ENCODE peak calls at places on chromosomes 6 and 20, in five cellular contexts. C is brain microvascular endothelial cell, J is pancreas, S is stomach, B is body of pancreas. M is an unnamed sample.

GRCh38 chr6:26205625-26206574 is 118.7 kb downstream of the HFE start:
- DNase-seq in C (peak; percentile 78), J (no peak), S (no peak), B (no peak), M (peak; percentile 87)

GRCh38 chr6:148069256-148069655 is 273.4 kb upstream of the SASH1 start:
- DNase-seq in C (no peak), J (no peak), S (no peak), B (no peak), M (no peak)

GRCh38 chr6:104326173-104327001 is 533.3 kb downstream of the HACE1 start:
- DNase-seq in C (peak; percentile 39), J (peak; percentile 15), S (no peak), B (no peak), M (peak; percentile 83)

GRCh38 chr20:33210371-33210770 is 6.8 kb upstream of the BPIFA3 start:
- DNase-seq in C (no peak), J (no peak), S (no peak), B (no peak), M (no peak)

GRCh38 chr6:18141805-18142590 is 12.9 kb downstream of the TPMT start:
- DNase-seq in C (no peak), J (no peak), S (no peak), B (no peak), M (no peak)

GRCh38 chr6:44275749-44276648 is 5.7 kb downstream of the TMEM151B start:
- DNase-seq in C (no peak), J (no peak), S (no peak), B (peak; percentile 42), M (no peak)

GRCh38 chr20:4070323-4071176 is 55.2 kb upstream of the RNF24 start:
- DNase-seq in C (no peak), J (no peak), S (no peak), B (no peak), M (no peak)

GRCh38 chr20:59460352-59460751 is 144.0 kb upstream of the PHACTR3 start:
- DNase-seq in C (no peak), J (no peak), S (no peak), B (no peak), M (no peak)

GRCh38 chr6:13712485-13712990 is 903 bp upstream of the RANBP9 start:
- DNase-seq in C (no peak), J (no peak), S (no peak), B (no peak), M (peak; percentile 67)

GRCh38 chr20:13331536-13331935 is 110.5 kb downstream of the ISM1 start:
- DNase-seq in C (no peak), J (no peak), S (no peak), B (no peak), M (no peak)

GRCh38 chr20:46544576-46544975 is 5.9 kb downstream of the OCSTAMP start:
- DNase-seq in C (no peak), J (no peak), S (no peak), B (no peak), M (no peak)

GRCh38 chr6:106974999-106975698 is 620 bp upstream of the CD24 start:
- DNase-seq in C (no peak), J (peak; percentile 77), S (peak; percentile 75), B (peak; percentile 82), M (peak; percentile 9)

GRCh38 chr20:57496592-57496991 is 28.3 kb downstream of the CTCFL start:
- DNase-seq in C (no peak), J (no peak), S (no peak), B (no peak), M (no peak)
- TF ChIP-seq CTCF in C (no peak), J (no peak), S (no peak), B (no peak), M (no peak)

GRCh38 chr6:125699591-125699990 is 49.8 kb upstream of the HEY2 start:
- DNase-seq in C (no peak), J (no peak), S (no peak), B (no peak), M (no peak)
- H3K4me3 ChIP-seq in C (no peak overlapping the region), J (no peak overlapping the region), S (no peak overlapping the region), B (no peak overlapping the region), M (no peak overlapping the region)

DNA sequence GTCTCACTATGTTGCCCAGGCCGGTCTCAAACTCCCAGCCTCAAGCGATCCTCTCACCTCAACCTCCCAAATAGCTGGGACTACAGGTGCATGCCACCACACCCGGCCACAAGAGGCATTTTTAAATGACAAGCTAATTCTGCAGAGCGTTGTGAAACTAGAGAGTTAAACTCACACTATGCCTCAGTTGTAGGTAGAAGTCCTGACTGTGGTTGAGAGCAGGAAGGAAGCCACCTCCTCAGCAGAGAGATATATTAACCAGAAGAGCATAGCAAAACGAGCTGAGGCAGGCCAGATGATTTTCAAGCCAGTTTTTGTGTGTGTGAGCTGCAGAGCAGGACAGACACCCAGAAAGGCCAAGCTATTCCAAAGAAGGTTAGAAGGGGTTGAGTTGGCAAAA is 150.3 kb downstream of the MBOAT1 start:
- DNase-seq in C (no peak), J (no peak), S (no peak), B (no peak), M (no peak)
- TF ChIP-seq CTCF in C (no peak), J (no peak), S (no peak), B (no peak), M (no peak)

DNA sequence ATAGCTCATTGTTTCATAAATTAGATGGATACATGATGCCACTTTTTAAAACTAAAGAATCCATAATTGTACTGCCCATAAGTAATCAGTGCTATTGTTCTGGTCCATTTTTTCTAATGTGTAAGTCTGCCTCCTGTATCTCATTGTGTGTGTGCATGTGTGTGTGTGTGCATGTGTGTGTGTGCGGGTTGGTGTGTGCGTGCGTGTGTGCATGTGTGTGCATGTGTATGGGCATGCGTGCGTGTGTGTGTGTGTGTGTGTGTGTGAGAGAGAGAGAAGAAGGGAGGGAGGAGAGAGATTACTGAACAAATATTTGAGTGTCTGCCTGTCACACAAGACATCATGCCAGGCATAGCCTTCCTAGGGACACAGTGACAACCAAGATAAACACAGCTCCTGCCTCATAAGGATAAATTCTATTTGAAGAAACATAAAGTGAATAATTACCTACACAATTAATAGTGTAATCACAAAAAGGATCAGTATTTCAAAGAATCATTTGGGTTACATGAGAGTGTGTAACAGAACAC is 33.2 kb upstream of the RPS6KA2 start:
- DNase-seq in C (no peak), J (no peak), S (no peak), B (no peak), M (no peak)
- H3K4me3 ChIP-seq in C (no peak overlapping the region), J (no peak overlapping the region), S (no peak overlapping the region), B (no peak overlapping the region), M (no peak overlapping the region)

DNA sequence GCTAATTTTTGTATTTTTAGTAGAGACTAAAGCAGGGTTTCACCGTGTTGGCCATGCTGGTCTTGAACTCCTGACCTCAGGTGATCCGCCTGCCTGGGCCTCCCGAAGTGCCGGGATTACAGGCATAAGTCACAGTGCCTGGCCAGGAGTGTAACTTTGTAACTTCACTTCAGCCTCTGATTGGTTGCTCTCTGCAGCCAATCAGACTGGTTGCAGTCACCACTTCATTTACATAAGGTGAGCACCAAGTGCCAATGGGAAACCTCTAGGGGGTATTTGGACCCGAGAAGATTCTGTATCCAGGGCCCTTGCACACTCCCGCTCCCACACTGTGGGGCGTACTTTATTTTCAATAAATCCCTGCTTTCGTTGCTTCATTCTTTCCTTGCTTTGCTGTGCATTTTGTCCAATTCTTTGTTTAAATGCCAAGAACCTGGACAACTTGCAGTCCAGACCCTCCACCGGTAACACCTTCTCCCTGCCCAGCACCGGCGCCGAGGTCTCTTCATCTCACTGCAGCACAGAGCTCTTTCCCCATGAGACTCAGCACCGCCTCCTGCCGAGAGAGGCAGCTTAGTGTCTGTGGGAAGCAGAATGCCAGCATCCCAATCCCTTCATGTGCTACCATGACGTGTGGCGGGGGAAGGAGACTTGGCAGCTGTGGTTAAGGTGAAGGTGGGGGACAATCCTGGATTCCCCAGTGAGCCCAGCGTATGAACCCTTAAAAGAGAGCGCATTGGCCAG is 14.0 kb upstream of the MRGBP start:
- DNase-seq in C (no peak), J (no peak), S (no peak), B (no peak), M (no peak)
- TF ChIP-seq CTCF in C (peak; percentile 39), J (no peak), S (no peak), B (no peak), M (peak; percentile 26)

DNA sequence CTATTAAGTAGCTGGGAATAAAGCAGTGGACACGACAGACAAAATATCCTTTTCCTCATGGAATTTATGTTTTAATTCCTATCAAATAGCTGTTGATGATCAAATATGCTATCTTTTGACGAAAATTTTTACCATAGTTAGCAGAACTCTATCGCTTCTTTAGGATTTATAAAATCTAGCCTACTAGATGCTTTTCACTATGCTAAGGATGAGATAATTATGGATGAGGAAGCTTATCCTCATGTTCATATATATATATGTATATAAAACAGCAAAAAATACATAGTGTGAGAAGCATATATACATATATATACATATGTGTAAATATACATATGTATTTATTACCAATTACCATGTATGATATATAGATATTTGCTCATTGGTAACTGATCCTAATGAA is 12.9 kb upstream of the PRSS16 start:
- DNase-seq in C (no peak), J (no peak), S (no peak), B (no peak), M (no peak)
- H3K4me3 ChIP-seq in C (no peak overlapping the region), J (no peak overlapping the region), S (no peak overlapping the region), B (no peak overlapping the region), M (no peak overlapping the region)

GRCh38 chr6:145735356-145736165 is at the start of gene EPM2A:
- DNase-seq in C (peak; percentile 67), J (peak; percentile 87), S (peak; percentile 87), B (peak; percentile 91), M (peak; percentile 81)
- TF ChIP-seq CTCF in C (peak; percentile 18), J (no peak), S (no peak), B (peak; percentile 25), M (peak; percentile 34)

GRCh38 chr20:31862506-31862905 is 7.8 kb downstream of the DUSP15 start:
- DNase-seq in C (no peak), J (no peak), S (no peak), B (no peak), M (no peak)

GRCh38 chr20:31863296-31864085 is 6.8 kb downstream of the DUSP15 start:
- DNase-seq in C (no peak), J (no peak), S (no peak), B (no peak), M (no peak)

GRCh38 chr20:31861346-31862156 is 8.8 kb downstream of the DUSP15 start:
- DNase-seq in C (no peak), J (peak; percentile 76), S (peak; percentile 58), B (peak; percentile 58), M (peak; percentile 36)

GRCh38 chr20:31860431-31861345 is 9.6 kb downstream of the DUSP15 start:
- DNase-seq in C (no peak), J (no peak), S (no peak), B (peak; percentile 53), M (no peak)

DNA sequence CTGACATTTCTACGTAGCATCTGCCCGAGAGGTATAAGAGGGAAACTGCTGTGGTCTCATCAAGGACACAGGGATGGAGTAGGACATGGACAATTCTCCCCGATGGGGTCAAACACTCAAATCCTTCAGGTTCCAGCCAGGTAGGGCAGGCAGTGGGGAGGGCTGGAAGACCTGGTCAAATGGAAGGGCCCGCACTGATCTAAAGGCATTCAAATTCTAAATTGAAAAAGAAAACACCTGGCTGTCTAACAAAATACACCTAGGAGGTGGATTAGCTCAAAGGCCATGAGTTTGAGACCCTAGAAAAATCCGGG is 8.2 kb downstream of the DUSP15 start:
- DNase-seq in C (no peak), J (no peak), S (no peak), B (no peak), M (no peak)
- H3K4me3 ChIP-seq in C (no peak overlapping the region), J (no peak overlapping the region), S (no peak overlapping the region), B (no peak overlapping the region), M (no peak overlapping the region)

DNA sequence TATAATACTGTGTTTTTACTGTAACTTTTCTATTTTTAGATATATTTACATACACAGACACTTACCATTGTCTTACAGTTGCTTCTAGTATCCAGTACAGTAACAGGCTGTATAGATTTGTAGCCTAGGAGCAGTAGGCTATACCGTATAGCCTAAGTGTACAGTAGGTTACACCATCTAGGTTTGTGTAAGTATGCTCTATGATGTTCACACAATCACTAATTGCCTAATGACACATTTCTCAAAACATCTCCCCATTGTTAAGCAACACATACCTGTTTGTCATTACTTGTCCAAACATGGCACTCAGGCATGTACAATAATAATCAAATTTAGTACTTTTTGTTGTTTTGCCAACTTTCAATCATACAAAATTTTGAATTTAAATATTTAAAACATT is 757.3 kb downstream of the DOK5 start:
- DNase-seq in C (no peak), J (no peak), S (no peak), B (no peak), M (no peak)
- TF ChIP-seq CTCF in C (no peak), J (no peak), S (no peak), B (no peak), M (no peak)

M was measured in AG10803.